ENCODE peak calls at places on chromosomes 16 and 17, in seven cellular contexts. P is NCI-H460; D is HT1080; E is foreskin melanocyte; A is stimulated activated CD4-positive, alpha-beta T cell treated with anti-CD3 and anti-CD28 coated beads, Interleukin-12 subunit alpha, Interleukin-12 subunit beta, amount 100 ng/mL, for 4 hours; V is effector CD4-positive, alpha-beta T cell; W is stimulated activated CD8-positive, alpha-beta memory T cell treated with anti-CD3 and anti-CD28 coated beads, Interleukin-15, amount 100 ng/mL, for 24 hours. N is an unnamed sample.

GRCh38 chr17:1904273-1905052 is 74.7 kb downstream of the RPA1 start:
- DNase-seq in P (no peak), D (no peak), E (no peak), A (no peak), V (no peak), W (no peak), N (no peak)

GRCh38 chr16:50643192-50643591 is 37.9 kb downstream of the SNX20 start:
- DNase-seq in P (no peak), D (no peak), E (no peak), A (no peak), V (no peak), W (no peak), N (no peak)

GRCh38 chr17:76452102-76452645 is 778 bp downstream of the UBE2O start:
- DNase-seq in P (no peak), D (no peak), E (no peak), A (no peak), V (no peak), W (no peak), N (peak; percentile 19)

GRCh38 chr16:81544261-81544660 is 99.7 kb downstream of the CMIP start:
- DNase-seq in P (no peak), D (no peak), E (no peak), A (no peak), V (no peak), W (no peak), N (no peak)

GRCh38 chr17:79196913-79197312 is 122.3 kb downstream of the ENGASE start:
- DNase-seq in P (no peak), D (no peak), E (no peak), A (no peak), V (no peak), W (no peak), N (no peak)

GRCh38 chr16:88993006-88993787 is 16.2 kb upstream of the CBFA2T3 start:
- DNase-seq in P (no peak), D (no peak), E (no peak), A (no peak), V (no peak), W (no peak), N (no peak)

GRCh38 chr16:4176794-4177438 is 60.7 kb upstream of the ADCY9 start:
- DNase-seq in P (peak; percentile 51), D (peak; percentile 71), E (no peak), A (no peak), V (no peak), W (no peak), N (no peak)

GRCh38 chr16:87953308-87954208 is 2.3 kb downstream of the BANP start:
- DNase-seq in P (no peak), D (no peak), E (no peak), A (no peak), V (no peak), W (no peak), N (no peak)

GRCh38 chr16:67244387-67245188 is 2.7 kb downstream of the FHOD1 start:
- DNase-seq in P (peak; percentile 59), D (peak; percentile 96), E (peak; percentile 87), A (peak; percentile 67), V (peak; percentile 73), W (no peak), N (peak; percentile 35)

GRCh38 chr17:9905902-9906301 is 831 bp upstream of the RCVRN start:
- DNase-seq in P (peak; percentile 26), D (peak; percentile 34), E (peak; percentile 30), A (no peak), V (no peak), W (no peak), N (no peak)

GRCh38 chr16:50924759-50925545 is 183.1 kb downstream of the CYLD start:
- DNase-seq in P (no peak), D (no peak), E (no peak), A (no peak), V (no peak), W (no peak), N (no peak)

GRCh38 chr16:87143661-87144121 is 173.5 kb downstream of the C16orf95 start:
- DNase-seq in P (no peak), D (no peak), E (no peak), A (no peak), V (no peak), W (no peak), N (no peak)

N was measured in T-helper 2 cell.